ENCODE peak calls at places on chromosomes 13 and 19, in ten cellular contexts. One of them, this sample, is unnamed.

GRCh38 chr13:74450976-74451375 is 316.8 kb upstream of the KLF12 start:
- DNase-seq in epithelial cell of prostate: no peak
- DNase-seq in K562: no peak
- DNase-seq in Peyer's patch: no peak
- DNase-seq in stimulated activated CD4-positive, alpha-beta T cell treated with anti-CD3 and anti-CD28 coated beads, Interleukin-4, amount 100 ng/mL, for 1 hour: no peak
- DNase-seq in WTC11: no peak
- DNase-seq in IMR-90: no peak
- DNase-seq in stimulated activated CD8-positive, alpha-beta memory T cell treated with anti-CD3 and anti-CD28 coated beads, Interleukin-2, amount 100 ng/mL, for 1 hour: no peak
- DNase-seq in DMS79: no peak
- DNase-seq in NCI-H146: no peak
- DNase-seq in this sample: no peak

GRCh38 chr19:33124207-33125098 is 7.5 kb upstream of the WDR88 start:
- DNase-seq in epithelial cell of prostate: no peak
- DNase-seq in K562: peak
- DNase-seq in Peyer's patch: no peak
- DNase-seq in stimulated activated CD4-positive, alpha-beta T cell treated with anti-CD3 and anti-CD28 coated beads, Interleukin-4, amount 100 ng/mL, for 1 hour: no peak
- DNase-seq in WTC11: no peak
- DNase-seq in IMR-90: no peak
- DNase-seq in stimulated activated CD8-positive, alpha-beta memory T cell treated with anti-CD3 and anti-CD28 coated beads, Interleukin-2, amount 100 ng/mL, for 1 hour: no peak
- DNase-seq in DMS79: no peak
- DNase-seq in NCI-H146: no peak
- DNase-seq in this sample: no peak

GRCh38 chr19:42132851-42133528 is 744 bp upstream of the POU2F2 start:
- DNase-seq in epithelial cell of prostate: no peak
- DNase-seq in K562: peak
- DNase-seq in Peyer's patch: peak
- DNase-seq in stimulated activated CD4-positive, alpha-beta T cell treated with anti-CD3 and anti-CD28 coated beads, Interleukin-4, amount 100 ng/mL, for 1 hour: peak
- DNase-seq in WTC11: peak
- DNase-seq in IMR-90: no peak
- DNase-seq in stimulated activated CD8-positive, alpha-beta memory T cell treated with anti-CD3 and anti-CD28 coated beads, Interleukin-2, amount 100 ng/mL, for 1 hour: peak
- DNase-seq in DMS79: peak
- DNase-seq in NCI-H146: peak
- DNase-seq in this sample: peak

GRCh38 chr13:76223999-76224398 is 587.9 kb downstream of the LMO7 start:
- DNase-seq in epithelial cell of prostate: no peak
- DNase-seq in K562: no peak
- DNase-seq in Peyer's patch: no peak
- DNase-seq in stimulated activated CD4-positive, alpha-beta T cell treated with anti-CD3 and anti-CD28 coated beads, Interleukin-4, amount 100 ng/mL, for 1 hour: no peak
- DNase-seq in WTC11: no peak
- DNase-seq in IMR-90: no peak
- DNase-seq in stimulated activated CD8-positive, alpha-beta memory T cell treated with anti-CD3 and anti-CD28 coated beads, Interleukin-2, amount 100 ng/mL, for 1 hour: no peak
- DNase-seq in DMS79: no peak
- DNase-seq in NCI-H146: no peak
- DNase-seq in this sample: no peak

GRCh38 chr13:107370036-107370785 is 802.3 kb upstream of the ARGLU1 start:
- DNase-seq in epithelial cell of prostate: no peak
- DNase-seq in K562: no peak
- DNase-seq in Peyer's patch: no peak
- DNase-seq in stimulated activated CD4-positive, alpha-beta T cell treated with anti-CD3 and anti-CD28 coated beads, Interleukin-4, amount 100 ng/mL, for 1 hour: no peak
- DNase-seq in WTC11: no peak
- DNase-seq in IMR-90: peak
- DNase-seq in stimulated activated CD8-positive, alpha-beta memory T cell treated with anti-CD3 and anti-CD28 coated beads, Interleukin-2, amount 100 ng/mL, for 1 hour: no peak
- DNase-seq in DMS79: no peak
- DNase-seq in NCI-H146: no peak
- DNase-seq in this sample: no peak

GRCh38 chr13:74675185-74675584 is 541.0 kb upstream of the KLF12 start:
- DNase-seq in epithelial cell of prostate: peak
- DNase-seq in K562: no peak
- DNase-seq in Peyer's patch: no peak
- DNase-seq in stimulated activated CD4-positive, alpha-beta T cell treated with anti-CD3 and anti-CD28 coated beads, Interleukin-4, amount 100 ng/mL, for 1 hour: no peak
- DNase-seq in WTC11: no peak
- DNase-seq in IMR-90: peak
- DNase-seq in stimulated activated CD8-positive, alpha-beta memory T cell treated with anti-CD3 and anti-CD28 coated beads, Interleukin-2, amount 100 ng/mL, for 1 hour: no peak
- DNase-seq in DMS79: no peak
- DNase-seq in NCI-H146: no peak
- DNase-seq in this sample: no peak

GRCh38 chr13:22009500-22009899 is 338.6 kb downstream of the FGF9 start:
- DNase-seq in epithelial cell of prostate: no peak
- DNase-seq in K562: peak
- DNase-seq in Peyer's patch: no peak
- DNase-seq in stimulated activated CD4-positive, alpha-beta T cell treated with anti-CD3 and anti-CD28 coated beads, Interleukin-4, amount 100 ng/mL, for 1 hour: no peak
- DNase-seq in WTC11: no peak
- DNase-seq in IMR-90: no peak
- DNase-seq in stimulated activated CD8-positive, alpha-beta memory T cell treated with anti-CD3 and anti-CD28 coated beads, Interleukin-2, amount 100 ng/mL, for 1 hour: no peak
- DNase-seq in DMS79: no peak
- DNase-seq in NCI-H146: no peak
- DNase-seq in this sample: no peak

GRCh38 chr19:8702350-8702749 is 3.8 kb upstream of the ACTL9 start:
- DNase-seq in epithelial cell of prostate: no peak
- DNase-seq in K562: peak
- DNase-seq in Peyer's patch: no peak
- DNase-seq in stimulated activated CD4-positive, alpha-beta T cell treated with anti-CD3 and anti-CD28 coated beads, Interleukin-4, amount 100 ng/mL, for 1 hour: no peak
- DNase-seq in WTC11: no peak
- DNase-seq in IMR-90: no peak
- DNase-seq in stimulated activated CD8-positive, alpha-beta memory T cell treated with anti-CD3 and anti-CD28 coated beads, Interleukin-2, amount 100 ng/mL, for 1 hour: no peak
- DNase-seq in DMS79: no peak
- DNase-seq in NCI-H146: no peak
- DNase-seq in this sample: no peak

GRCh38 chr13:61316647-61317046 is 99.0 kb downstream of the PCDH20 start:
- DNase-seq in epithelial cell of prostate: no peak
- DNase-seq in K562: no peak
- DNase-seq in Peyer's patch: no peak
- DNase-seq in stimulated activated CD4-positive, alpha-beta T cell treated with anti-CD3 and anti-CD28 coated beads, Interleukin-4, amount 100 ng/mL, for 1 hour: no peak
- DNase-seq in WTC11: peak
- DNase-seq in IMR-90: no peak
- DNase-seq in stimulated activated CD8-positive, alpha-beta memory T cell treated with anti-CD3 and anti-CD28 coated beads, Interleukin-2, amount 100 ng/mL, for 1 hour: no peak
- DNase-seq in DMS79: no peak
- DNase-seq in NCI-H146: no peak
- DNase-seq in this sample: no peak

GRCh38 chr13:113852536-113853517 is 11.0 kb downstream of the GAS6 start:
- DNase-seq in epithelial cell of prostate: no peak
- DNase-seq in K562: no peak
- DNase-seq in Peyer's patch: no peak
- DNase-seq in stimulated activated CD4-positive, alpha-beta T cell treated with anti-CD3 and anti-CD28 coated beads, Interleukin-4, amount 100 ng/mL, for 1 hour: no peak
- DNase-seq in WTC11: no peak
- DNase-seq in IMR-90: no peak
- DNase-seq in stimulated activated CD8-positive, alpha-beta memory T cell treated with anti-CD3 and anti-CD28 coated beads, Interleukin-2, amount 100 ng/mL, for 1 hour: no peak
- DNase-seq in DMS79: no peak
- DNase-seq in NCI-H146: no peak
- DNase-seq in this sample: peak

GRCh38 chr19:55113570-55114039 is 3.8 kb downstream of the PPP1R12C start:
- DNase-seq in epithelial cell of prostate: no peak
- DNase-seq in K562: peak
- DNase-seq in Peyer's patch: peak
- DNase-seq in stimulated activated CD4-positive, alpha-beta T cell treated with anti-CD3 and anti-CD28 coated beads, Interleukin-4, amount 100 ng/mL, for 1 hour: no peak
- DNase-seq in WTC11: peak
- DNase-seq in IMR-90: peak
- DNase-seq in stimulated activated CD8-positive, alpha-beta memory T cell treated with anti-CD3 and anti-CD28 coated beads, Interleukin-2, amount 100 ng/mL, for 1 hour: no peak
- DNase-seq in DMS79: peak
- DNase-seq in NCI-H146: no peak
- DNase-seq in this sample: peak

GRCh38 chr19:34082289-34083077 is 89.8 kb upstream of the LSM14A start:
- DNase-seq in epithelial cell of prostate: no peak
- DNase-seq in K562: no peak
- DNase-seq in Peyer's patch: no peak
- DNase-seq in stimulated activated CD4-positive, alpha-beta T cell treated with anti-CD3 and anti-CD28 coated beads, Interleukin-4, amount 100 ng/mL, for 1 hour: no peak
- DNase-seq in WTC11: peak
- DNase-seq in IMR-90: no peak
- DNase-seq in stimulated activated CD8-positive, alpha-beta memory T cell treated with anti-CD3 and anti-CD28 coated beads, Interleukin-2, amount 100 ng/mL, for 1 hour: no peak
- DNase-seq in DMS79: no peak
- DNase-seq in NCI-H146: no peak
- DNase-seq in this sample: no peak

GRCh38 chr19:8446055-8446709 is 1.4 kb downstream of the HNRNPM start:
- DNase-seq in epithelial cell of prostate: no peak
- DNase-seq in K562: no peak
- DNase-seq in Peyer's patch: no peak
- DNase-seq in stimulated activated CD4-positive, alpha-beta T cell treated with anti-CD3 and anti-CD28 coated beads, Interleukin-4, amount 100 ng/mL, for 1 hour: no peak
- DNase-seq in WTC11: no peak
- DNase-seq in IMR-90: no peak
- DNase-seq in stimulated activated CD8-positive, alpha-beta memory T cell treated with anti-CD3 and anti-CD28 coated beads, Interleukin-2, amount 100 ng/mL, for 1 hour: no peak
- DNase-seq in DMS79: no peak
- DNase-seq in NCI-H146: no peak
- DNase-seq in this sample: no peak

GRCh38 chr13:85411608-85412007 is 387.6 kb downstream of the SLITRK6 start:
- DNase-seq in epithelial cell of prostate: no peak
- DNase-seq in K562: no peak
- DNase-seq in Peyer's patch: no peak
- DNase-seq in stimulated activated CD4-positive, alpha-beta T cell treated with anti-CD3 and anti-CD28 coated beads, Interleukin-4, amount 100 ng/mL, for 1 hour: no peak
- DNase-seq in WTC11: no peak
- DNase-seq in IMR-90: peak
- DNase-seq in stimulated activated CD8-positive, alpha-beta memory T cell treated with anti-CD3 and anti-CD28 coated beads, Interleukin-2, amount 100 ng/mL, for 1 hour: no peak
- DNase-seq in DMS79: no peak
- DNase-seq in NCI-H146: no peak
- DNase-seq in this sample: no peak

GRCh38 chr13:113205428-113205931 is 3.0 kb downstream of the PCID2 start:
- DNase-seq in epithelial cell of prostate: no peak
- DNase-seq in K562: no peak
- DNase-seq in Peyer's patch: no peak
- DNase-seq in stimulated activated CD4-positive, alpha-beta T cell treated with anti-CD3 and anti-CD28 coated beads, Interleukin-4, amount 100 ng/mL, for 1 hour: no peak
- DNase-seq in WTC11: no peak
- DNase-seq in IMR-90: peak
- DNase-seq in stimulated activated CD8-positive, alpha-beta memory T cell treated with anti-CD3 and anti-CD28 coated beads, Interleukin-2, amount 100 ng/mL, for 1 hour: no peak
- DNase-seq in DMS79: no peak
- DNase-seq in NCI-H146: no peak
- DNase-seq in this sample: no peak

GRCh38 chr13:51957377-51958216 is 53.7 kb downstream of the ATP7B start:
- DNase-seq in epithelial cell of prostate: no peak
- DNase-seq in K562: peak
- DNase-seq in Peyer's patch: no peak
- DNase-seq in stimulated activated CD4-positive, alpha-beta T cell treated with anti-CD3 and anti-CD28 coated beads, Interleukin-4, amount 100 ng/mL, for 1 hour: no peak
- DNase-seq in WTC11: no peak
- DNase-seq in IMR-90: no peak
- DNase-seq in stimulated activated CD8-positive, alpha-beta memory T cell treated with anti-CD3 and anti-CD28 coated beads, Interleukin-2, amount 100 ng/mL, for 1 hour: no peak
- DNase-seq in DMS79: no peak
- DNase-seq in NCI-H146: no peak
- DNase-seq in this sample: no peak

GRCh38 chr19:18895038-18895827 is 725 bp downstream of the CERS1 start:
- DNase-seq in epithelial cell of prostate: no peak
- DNase-seq in K562: peak
- DNase-seq in Peyer's patch: no peak
- DNase-seq in stimulated activated CD4-positive, alpha-beta T cell treated with anti-CD3 and anti-CD28 coated beads, Interleukin-4, amount 100 ng/mL, for 1 hour: no peak
- DNase-seq in WTC11: peak
- DNase-seq in IMR-90: no peak
- DNase-seq in stimulated activated CD8-positive, alpha-beta memory T cell treated with anti-CD3 and anti-CD28 coated beads, Interleukin-2, amount 100 ng/mL, for 1 hour: no peak
- DNase-seq in DMS79: no peak
- DNase-seq in NCI-H146: peak
- DNase-seq in this sample: no peak

GRCh38 chr19:17473041-17473440 is 2.7 kb downstream of the SLC27A1 start:
- DNase-seq in epithelial cell of prostate: peak
- DNase-seq in K562: peak
- DNase-seq in Peyer's patch: no peak
- DNase-seq in stimulated activated CD4-positive, alpha-beta T cell treated with anti-CD3 and anti-CD28 coated beads, Interleukin-4, amount 100 ng/mL, for 1 hour: no peak
- DNase-seq in WTC11: no peak
- DNase-seq in IMR-90: peak
- DNase-seq in stimulated activated CD8-positive, alpha-beta memory T cell treated with anti-CD3 and anti-CD28 coated beads, Interleukin-2, amount 100 ng/mL, for 1 hour: no peak
- DNase-seq in DMS79: no peak
- DNase-seq in NCI-H146: no peak
- DNase-seq in this sample: no peak

GRCh38 chr13:112793545-112794445 is 104.0 kb downstream of the ATP11A start:
- DNase-seq in epithelial cell of prostate: no peak
- DNase-seq in K562: no peak
- DNase-seq in Peyer's patch: no peak
- DNase-seq in stimulated activated CD4-positive, alpha-beta T cell treated with anti-CD3 and anti-CD28 coated beads, Interleukin-4, amount 100 ng/mL, for 1 hour: no peak
- DNase-seq in WTC11: peak
- DNase-seq in IMR-90: no peak
- DNase-seq in stimulated activated CD8-positive, alpha-beta memory T cell treated with anti-CD3 and anti-CD28 coated beads, Interleukin-2, amount 100 ng/mL, for 1 hour: no peak
- DNase-seq in DMS79: no peak
- DNase-seq in NCI-H146: no peak
- DNase-seq in this sample: no peak

GRCh38 chr19:47713046-47714021 is at the start of gene EHD2:
- DNase-seq in epithelial cell of prostate: no peak
- DNase-seq in K562: peak
- DNase-seq in Peyer's patch: no peak
- DNase-seq in stimulated activated CD4-positive, alpha-beta T cell treated with anti-CD3 and anti-CD28 coated beads, Interleukin-4, amount 100 ng/mL, for 1 hour: peak
- DNase-seq in WTC11: peak
- DNase-seq in IMR-90: peak
- DNase-seq in stimulated activated CD8-positive, alpha-beta memory T cell treated with anti-CD3 and anti-CD28 coated beads, Interleukin-2, amount 100 ng/mL, for 1 hour: no peak
- DNase-seq in DMS79: no peak
- DNase-seq in NCI-H146: peak
- DNase-seq in this sample: peak

GRCh38 chr13:28136916-28137315 is 1.4 kb upstream of the PAN3 start:
- DNase-seq in epithelial cell of prostate: no peak
- DNase-seq in K562: peak
- DNase-seq in Peyer's patch: no peak
- DNase-seq in stimulated activated CD4-positive, alpha-beta T cell treated with anti-CD3 and anti-CD28 coated beads, Interleukin-4, amount 100 ng/mL, for 1 hour: no peak
- DNase-seq in WTC11: no peak
- DNase-seq in IMR-90: no peak
- DNase-seq in stimulated activated CD8-positive, alpha-beta memory T cell treated with anti-CD3 and anti-CD28 coated beads, Interleukin-2, amount 100 ng/mL, for 1 hour: no peak
- DNase-seq in DMS79: no peak
- DNase-seq in NCI-H146: no peak
- DNase-seq in this sample: no peak

GRCh38 chr19:18520848-18521691 is 800 bp downstream of the ELL start:
- DNase-seq in epithelial cell of prostate: no peak
- DNase-seq in K562: peak
- DNase-seq in Peyer's patch: peak
- DNase-seq in stimulated activated CD4-positive, alpha-beta T cell treated with anti-CD3 and anti-CD28 coated beads, Interleukin-4, amount 100 ng/mL, for 1 hour: peak
- DNase-seq in WTC11: peak
- DNase-seq in IMR-90: no peak
- DNase-seq in stimulated activated CD8-positive, alpha-beta memory T cell treated with anti-CD3 and anti-CD28 coated beads, Interleukin-2, amount 100 ng/mL, for 1 hour: no peak
- DNase-seq in DMS79: no peak
- DNase-seq in NCI-H146: peak
- DNase-seq in this sample: peak

GRCh38 chr13:78830508-78830907 is 171.6 kb upstream of the OBI1 start:
- DNase-seq in epithelial cell of prostate: no peak
- DNase-seq in K562: no peak
- DNase-seq in Peyer's patch: no peak
- DNase-seq in stimulated activated CD4-positive, alpha-beta T cell treated with anti-CD3 and anti-CD28 coated beads, Interleukin-4, amount 100 ng/mL, for 1 hour: no peak
- DNase-seq in WTC11: no peak
- DNase-seq in IMR-90: no peak
- DNase-seq in stimulated activated CD8-positive, alpha-beta memory T cell treated with anti-CD3 and anti-CD28 coated beads, Interleukin-2, amount 100 ng/mL, for 1 hour: no peak
- DNase-seq in DMS79: no peak
- DNase-seq in NCI-H146: no peak
- DNase-seq in this sample: no peak

GRCh38 chr13:95588721-95589120 is 36.2 kb downstream of the CLDN10 start:
- DNase-seq in epithelial cell of prostate: peak
- DNase-seq in K562: no peak
- DNase-seq in Peyer's patch: no peak
- DNase-seq in stimulated activated CD4-positive, alpha-beta T cell treated with anti-CD3 and anti-CD28 coated beads, Interleukin-4, amount 100 ng/mL, for 1 hour: no peak
- DNase-seq in WTC11: no peak
- DNase-seq in IMR-90: peak
- DNase-seq in stimulated activated CD8-positive, alpha-beta memory T cell treated with anti-CD3 and anti-CD28 coated beads, Interleukin-2, amount 100 ng/mL, for 1 hour: no peak
- DNase-seq in DMS79: no peak
- DNase-seq in NCI-H146: no peak
- DNase-seq in this sample: no peak

GRCh38 chr19:8241646-8242045 is 32.5 kb downstream of the CERS4 start:
- DNase-seq in epithelial cell of prostate: no peak
- DNase-seq in K562: no peak
- DNase-seq in Peyer's patch: no peak
- DNase-seq in stimulated activated CD4-positive, alpha-beta T cell treated with anti-CD3 and anti-CD28 coated beads, Interleukin-4, amount 100 ng/mL, for 1 hour: no peak
- DNase-seq in WTC11: no peak
- DNase-seq in IMR-90: no peak
- DNase-seq in stimulated activated CD8-positive, alpha-beta memory T cell treated with anti-CD3 and anti-CD28 coated beads, Interleukin-2, amount 100 ng/mL, for 1 hour: no peak
- DNase-seq in DMS79: no peak
- DNase-seq in NCI-H146: no peak
- DNase-seq in this sample: no peak

GRCh38 chr19:6570754-6571153 is 20.2 kb downstream of the CD70 start:
- DNase-seq in epithelial cell of prostate: no peak
- DNase-seq in K562: no peak
- DNase-seq in Peyer's patch: no peak
- DNase-seq in stimulated activated CD4-positive, alpha-beta T cell treated with anti-CD3 and anti-CD28 coated beads, Interleukin-4, amount 100 ng/mL, for 1 hour: no peak
- DNase-seq in WTC11: no peak
- DNase-seq in IMR-90: no peak
- DNase-seq in stimulated activated CD8-positive, alpha-beta memory T cell treated with anti-CD3 and anti-CD28 coated beads, Interleukin-2, amount 100 ng/mL, for 1 hour: no peak
- DNase-seq in DMS79: no peak
- DNase-seq in NCI-H146: no peak
- DNase-seq in this sample: no peak

GRCh38 chr13:100454876-100455275 is 133.7 kb downstream of the GGACT start:
- DNase-seq in epithelial cell of prostate: peak
- DNase-seq in K562: no peak
- DNase-seq in Peyer's patch: no peak
- DNase-seq in stimulated activated CD4-positive, alpha-beta T cell treated with anti-CD3 and anti-CD28 coated beads, Interleukin-4, amount 100 ng/mL, for 1 hour: no peak
- DNase-seq in WTC11: no peak
- DNase-seq in IMR-90: peak
- DNase-seq in stimulated activated CD8-positive, alpha-beta memory T cell treated with anti-CD3 and anti-CD28 coated beads, Interleukin-2, amount 100 ng/mL, for 1 hour: no peak
- DNase-seq in DMS79: no peak
- DNase-seq in NCI-H146: no peak
- DNase-seq in this sample: peak

GRCh38 chr19:20179946-20180345 is 12.9 kb downstream of the ZNF486 start:
- DNase-seq in epithelial cell of prostate: no peak
- DNase-seq in K562: no peak
- DNase-seq in Peyer's patch: no peak
- DNase-seq in stimulated activated CD4-positive, alpha-beta T cell treated with anti-CD3 and anti-CD28 coated beads, Interleukin-4, amount 100 ng/mL, for 1 hour: no peak
- DNase-seq in WTC11: no peak
- DNase-seq in IMR-90: no peak
- DNase-seq in stimulated activated CD8-positive, alpha-beta memory T cell treated with anti-CD3 and anti-CD28 coated beads, Interleukin-2, amount 100 ng/mL, for 1 hour: no peak
- DNase-seq in DMS79: no peak
- DNase-seq in NCI-H146: no peak
- DNase-seq in this sample: no peak